ENCODE peak calls at places on chromosomes 11 and 22, in ten cellular contexts. One of them, this sample, is unnamed.
A peak's percentile ranks its signal among the peaks of the same experiment; 100 is the strongest.

GRCh38 chr11:2940930-2941821 is 12.0 kb upstream of the PHLDA2 start:
- DNase-seq in ecto neural progenitor cell: no peak
- DNase-seq in posterior vena cava: no peak
- DNase-seq in neural crest cell: no peak
- DNase-seq in stomach: peak; percentile 85
- DNase-seq in tibial nerve: no peak
- DNase-seq in cardiac fibroblast: no peak
- DNase-seq in AG08396: no peak
- DNase-seq in foreskin fibroblast: peak; percentile 60
- DNase-seq in nucleus accumbens: no peak
- DNase-seq in this sample: no peak

GRCh38 chr11:64716471-64717267 is 6.3 kb downstream of the NRXN2 start:
- DNase-seq in ecto neural progenitor cell: no peak
- DNase-seq in posterior vena cava: peak; percentile 37
- DNase-seq in neural crest cell: no peak
- DNase-seq in stomach: no peak
- DNase-seq in tibial nerve: no peak
- DNase-seq in cardiac fibroblast: no peak
- DNase-seq in AG08396: no peak
- DNase-seq in foreskin fibroblast: no peak
- DNase-seq in nucleus accumbens: no peak
- DNase-seq in this sample: no peak

GRCh38 chr22:48106215-48106614 is 1343.8 kb downstream of the TBC1D22A start:
- DNase-seq in ecto neural progenitor cell: peak; percentile 34
- DNase-seq in posterior vena cava: no peak
- DNase-seq in neural crest cell: no peak
- DNase-seq in stomach: no peak
- DNase-seq in tibial nerve: no peak
- DNase-seq in cardiac fibroblast: no peak
- DNase-seq in AG08396: no peak
- DNase-seq in foreskin fibroblast: no peak
- DNase-seq in nucleus accumbens: no peak
- DNase-seq in this sample: no peak

GRCh38 chr22:42937164-42937854 is 77.6 kb downstream of the PACSIN2 start:
- DNase-seq in ecto neural progenitor cell: no peak
- DNase-seq in posterior vena cava: no peak
- DNase-seq in neural crest cell: no peak
- DNase-seq in stomach: peak; percentile 74
- DNase-seq in tibial nerve: no peak
- DNase-seq in cardiac fibroblast: peak; percentile 66
- DNase-seq in AG08396: peak; percentile 73
- DNase-seq in foreskin fibroblast: peak; percentile 80
- DNase-seq in nucleus accumbens: no peak
- DNase-seq in this sample: no peak

GRCh38 chr22:26740253-26740652 is 82.9 kb downstream of the MIAT start:
- DNase-seq in ecto neural progenitor cell: no peak
- DNase-seq in posterior vena cava: no peak
- DNase-seq in neural crest cell: no peak
- DNase-seq in stomach: no peak
- DNase-seq in tibial nerve: no peak
- DNase-seq in cardiac fibroblast: no peak
- DNase-seq in AG08396: no peak
- DNase-seq in foreskin fibroblast: no peak
- DNase-seq in nucleus accumbens: no peak
- DNase-seq in this sample: no peak

GRCh38 chr11:29300441-29300840 is 716.4 kb downstream of the KCNA4 start:
- DNase-seq in ecto neural progenitor cell: no peak
- DNase-seq in posterior vena cava: no peak
- DNase-seq in neural crest cell: no peak
- DNase-seq in stomach: no peak
- DNase-seq in tibial nerve: no peak
- DNase-seq in cardiac fibroblast: peak; percentile 51
- DNase-seq in AG08396: no peak
- DNase-seq in foreskin fibroblast: peak; percentile 74
- DNase-seq in nucleus accumbens: no peak
- DNase-seq in this sample: no peak

GRCh38 chr22:23849009-23850006 is 8.4 kb upstream of the SLC2A11 start:
- DNase-seq in ecto neural progenitor cell: peak; percentile 96
- DNase-seq in posterior vena cava: peak; percentile 95
- DNase-seq in neural crest cell: peak; percentile 98
- DNase-seq in stomach: peak; percentile 91
- DNase-seq in tibial nerve: peak; percentile 75
- DNase-seq in cardiac fibroblast: peak; percentile 77
- DNase-seq in AG08396: peak; percentile 93
- DNase-seq in foreskin fibroblast: peak; percentile 91
- DNase-seq in nucleus accumbens: peak; percentile 78
- DNase-seq in this sample: peak; percentile 61

GRCh38 chr11:8354622-8355417 is 91.1 kb upstream of the LMO1 start:
- DNase-seq in ecto neural progenitor cell: peak; percentile 66
- DNase-seq in posterior vena cava: peak; percentile 70
- DNase-seq in neural crest cell: no peak
- DNase-seq in stomach: no peak
- DNase-seq in tibial nerve: no peak
- DNase-seq in cardiac fibroblast: no peak
- DNase-seq in AG08396: no peak
- DNase-seq in foreskin fibroblast: peak; percentile 30
- DNase-seq in nucleus accumbens: peak; percentile 8
- DNase-seq in this sample: no peak